ENCODE peak calls at places on chromosomes 13 and 19, in eight cellular contexts. C is ascending aorta; X is tibial nerve; J is heart right ventricle; V is CD8-positive, alpha-beta T cell; F is HL-60; L is MM.1S; H is IMR-90. R is an unnamed sample.

GRCh38 chr13:104086759-104087158 is 1020.5 kb upstream of the SLC10A2 start:
- DNase-seq in C (no peak), X (no peak), J (no peak), V (no peak), F (no peak), L (no peak), H (peak; percentile 46), R (no peak)

GRCh38 chr13:114313061-114313860 is 1.0 kb upstream of the CHAMP1 start:
- DNase-seq in C (no peak), X (no peak), J (no peak), V (no peak), F (no peak), L (peak; percentile 44), H (peak; percentile 51), R (no peak)

GRCh38 chr13:112781881-112782361 is 92.1 kb downstream of the ATP11A start:
- DNase-seq in C (no peak), X (no peak), J (peak; percentile 74), V (no peak), F (no peak), L (no peak), H (no peak), R (no peak)

GRCh38 chr19:45117167-45117594 is 24.2 kb downstream of the PPP1R37 start:
- DNase-seq in C (no peak), X (no peak), J (no peak), V (no peak), F (no peak), L (peak; percentile 85), H (peak; percentile 20), R (peak; percentile 12)

GRCh38 chr13:46698015-46698414 is 98.9 kb downstream of the ESD start:
- DNase-seq in C (peak; percentile 15), X (peak; percentile 52), J (peak; percentile 72), V (no peak), F (no peak), L (no peak), H (no peak), R (no peak)

GRCh38 chr13:97627566-97627965 is 193.6 kb downstream of the RAP2A start:
- DNase-seq in C (peak; percentile 10), X (no peak), J (peak; percentile 40), V (no peak), F (no peak), L (no peak), H (peak; percentile 95), R (no peak)

GRCh38 chr13:113628291-113629270 is 29.4 kb downstream of the ATP4B start:
- DNase-seq in C (no peak), X (no peak), J (no peak), V (no peak), F (no peak), L (no peak), H (no peak), R (no peak)

GRCh38 chr19:2478756-2479555 is 3.0 kb downstream of the GADD45B start:
- DNase-seq in C (peak; percentile 63), X (peak; percentile 53), J (peak; percentile 87), V (peak; percentile 77), F (no peak), L (peak; percentile 85), H (peak; percentile 76), R (peak; percentile 67)

GRCh38 chr13:32165791-32166190 is 134.2 kb downstream of the FRY start:
- DNase-seq in C (no peak), X (no peak), J (peak; percentile 67), V (no peak), F (no peak), L (no peak), H (no peak), R (no peak)

GRCh38 chr19:392375-392970 is 16.5 kb downstream of the C2CD4C start:
- DNase-seq in C (no peak), X (no peak), J (no peak), V (no peak), F (no peak), L (no peak), H (no peak), R (no peak)

GRCh38 chr13:101624981-101625380 is 172.5 kb downstream of the ITGBL1 start:
- DNase-seq in C (no peak), X (no peak), J (no peak), V (no peak), F (no peak), L (no peak), H (no peak), R (no peak)

GRCh38 chr13:29497137-29497654 is 98.3 kb downstream of the SLC7A1 start:
- DNase-seq in C (no peak), X (peak; percentile 35), J (peak; percentile 84), V (no peak), F (no peak), L (no peak), H (peak; percentile 65), R (no peak)

GRCh38 chr19:42250666-42251531 is 4.0 kb downstream of the ERF start:
- DNase-seq in C (no peak), X (no peak), J (no peak), V (no peak), F (no peak), L (peak; percentile 4), H (peak; percentile 50), R (no peak)

GRCh38 chr19:13483215-13483614 is 23.1 kb downstream of the CACNA1A start:
- DNase-seq in C (no peak), X (no peak), J (no peak), V (no peak), F (no peak), L (no peak), H (no peak), R (no peak)

GRCh38 chr13:40057228-40057627 is 401.8 kb downstream of the COG6 start:
- DNase-seq in C (no peak), X (no peak), J (no peak), V (no peak), F (no peak), L (no peak), H (no peak), R (no peak)

GRCh38 chr13:111429064-111429558 is 108.7 kb downstream of the TEX29 start:
- DNase-seq in C (no peak), X (no peak), J (peak; percentile 17), V (peak; percentile 27), F (no peak), L (no peak), H (peak; percentile 18), R (peak; percentile 19)

GRCh38 chr19:14139944-14140343 is 3.6 kb upstream of the ASF1B start:
- DNase-seq in C (no peak), X (no peak), J (no peak), V (no peak), F (peak; percentile 48), L (no peak), H (no peak), R (no peak)

DNA sequence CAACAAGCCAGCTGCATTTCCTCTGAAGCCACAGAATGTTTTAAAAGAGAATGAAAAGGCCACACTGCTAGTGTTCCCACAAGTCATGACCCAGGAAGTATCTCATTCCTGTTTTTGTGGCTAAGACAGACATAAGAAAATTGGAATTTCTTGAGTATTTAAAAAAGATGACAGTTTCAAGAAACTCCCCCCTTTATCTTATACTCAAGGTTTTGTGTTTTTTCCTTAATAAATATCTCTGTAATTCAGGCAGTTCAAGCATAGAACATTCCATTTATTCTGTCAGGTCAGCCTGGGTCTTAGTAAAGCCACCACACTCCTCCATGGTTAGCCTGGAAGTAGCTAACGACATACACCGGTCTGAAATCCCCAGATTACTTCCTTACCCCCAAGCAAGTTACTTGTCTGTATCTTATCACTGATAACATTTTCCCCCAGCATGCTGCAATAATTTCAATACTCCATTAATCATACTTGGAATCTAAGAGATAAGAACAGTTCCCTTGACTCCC is 80.8 kb downstream of the COL4A1 start:
- DNase-seq in C (no peak), X (no peak), J (no peak), V (no peak), F (no peak), L (no peak), H (peak; percentile 64), R (no peak)
- H3K27ac ChIP-seq in C (peak overlapping the region; percentile 39), X (no peak overlapping the region), J (peak overlapping the region; percentile 54), V (no peak overlapping the region), F (no peak overlapping the region), L (no peak overlapping the region), H (peak overlapping the region; percentile 45), R (no peak overlapping the region)

DNA sequence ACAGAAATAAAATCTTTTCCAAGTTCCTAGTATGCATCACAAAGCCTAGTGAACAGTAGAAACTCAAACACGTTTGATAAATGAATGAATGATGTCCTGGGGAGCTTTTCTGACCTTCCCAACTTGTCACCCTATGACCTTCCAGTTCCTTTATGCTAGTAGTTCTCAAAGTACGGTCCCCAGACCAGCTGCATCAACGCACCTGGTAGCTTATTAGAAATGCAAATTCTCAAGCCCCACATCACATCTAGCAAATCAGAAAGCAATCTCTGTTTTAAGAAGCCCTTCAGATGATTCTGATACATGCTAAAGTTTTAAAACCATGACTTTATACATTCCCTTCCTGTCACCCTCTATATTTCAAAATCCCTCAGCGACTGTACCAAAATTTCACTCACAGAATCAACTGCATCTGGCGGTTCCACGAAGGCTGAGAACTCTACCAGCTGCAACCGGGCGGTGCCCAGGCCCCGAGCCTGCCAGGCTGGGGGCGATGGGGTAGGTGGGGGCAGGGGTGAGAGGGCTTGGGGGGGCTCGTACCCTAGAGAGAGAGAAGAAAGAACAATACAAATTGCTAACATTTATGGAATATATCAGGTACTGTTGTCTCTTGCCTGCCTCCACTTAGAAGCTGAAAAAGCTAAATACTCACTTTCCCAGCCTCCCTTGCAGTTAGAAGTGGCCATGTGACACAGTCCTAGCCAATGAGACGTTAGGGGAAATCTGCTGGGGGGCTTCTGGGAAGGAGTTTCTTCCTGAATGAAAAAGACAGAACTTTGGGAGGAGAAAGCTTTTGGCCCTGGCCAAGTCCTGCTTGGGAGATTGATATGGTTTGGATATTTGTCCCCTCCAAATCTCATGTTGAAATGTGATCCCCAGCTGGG is 13.3 kb downstream of the CD37 start:
- DNase-seq in C (no peak), X (no peak), J (no peak), V (no peak), F (no peak), L (no peak), H (no peak), R (no peak)
- H3K4me3 ChIP-seq in C (no peak overlapping the region), X (no peak overlapping the region), J (no peak overlapping the region), V (no peak overlapping the region), F (no peak overlapping the region), L (no peak overlapping the region), H (no peak overlapping the region), R (no peak overlapping the region)

DNA sequence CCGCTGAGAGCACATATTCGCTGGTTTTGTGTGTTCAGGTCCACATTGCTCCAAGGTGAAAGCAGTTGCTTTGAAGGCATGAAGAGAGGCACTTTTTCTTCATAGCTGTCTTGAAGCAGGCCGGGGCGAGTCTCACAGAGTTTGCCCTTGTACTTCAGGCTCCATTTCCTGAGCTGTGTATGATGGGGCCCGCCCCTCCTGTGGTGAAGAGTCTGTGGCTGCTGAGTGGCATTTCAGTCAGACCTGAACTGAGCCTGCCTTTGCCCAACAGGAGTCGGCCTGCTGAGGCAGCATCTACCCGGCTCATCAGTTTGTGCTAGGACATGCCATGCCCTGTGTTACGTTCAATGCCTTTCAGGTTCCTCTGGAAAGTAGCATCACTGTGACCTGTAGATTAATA is 44.4 kb upstream of the C1QTNF9 start:
- DNase-seq in C (no peak), X (no peak), J (no peak), V (peak; percentile 85), F (no peak), L (peak; percentile 54), H (no peak), R (peak; percentile 83)
- H3K27ac ChIP-seq in C (no peak overlapping the region), X (peak overlapping the region; percentile 37), J (peak overlapping the region; percentile 69), V (peak overlapping the region; percentile 44), F (no peak overlapping the region), L (no peak overlapping the region), H (no peak overlapping the region), R (peak overlapping the region; percentile 73)

DNA sequence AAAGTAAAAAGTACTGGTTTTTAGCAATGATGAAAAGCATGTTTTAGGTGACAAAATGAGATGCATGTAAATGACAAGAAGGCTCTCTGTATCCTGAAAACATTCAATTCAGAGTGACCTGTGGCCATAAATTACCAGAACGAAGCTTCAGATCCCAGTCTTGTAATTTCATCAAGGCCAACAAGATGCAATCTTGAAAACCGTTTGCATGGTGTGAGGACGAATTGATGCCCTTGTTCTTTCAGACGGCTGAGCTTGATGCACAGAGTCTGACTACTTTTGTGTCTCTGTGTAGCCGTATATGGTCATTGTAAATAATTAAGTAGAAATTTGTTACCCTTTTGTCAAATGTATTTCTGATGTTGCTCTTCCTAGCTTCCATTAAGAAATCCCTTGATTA is 125.7 kb upstream of the PCDH9 start:
- DNase-seq in C (no peak), X (no peak), J (no peak), V (no peak), F (no peak), L (no peak), H (no peak), R (no peak)
- H3K4me3 ChIP-seq in C (no peak overlapping the region), X (no peak overlapping the region), J (no peak overlapping the region), V (no peak overlapping the region), F (no peak overlapping the region), L (no peak overlapping the region), H (no peak overlapping the region), R (no peak overlapping the region)

R was measured in CD4-positive, alpha-beta memory T cell.